ENCODE peak calls at places on chromosomes 2 and 18, in seven cellular contexts. G is Calu3, K is HFFc6, A is mesothelial cell of epicardium, R is hepatocyte, D is astrocyte of the cerebellum, P is GM23338. I is an unnamed sample.

GRCh38 chr2:6780765-6781274 is 84.9 kb downstream of the CMPK2 start:
- DNase-seq in G (peak; percentile 11), K (no peak), A (peak; percentile 52), R (peak; percentile 78), D (no peak), P (no peak), I (peak; percentile 19)

GRCh38 chr2:237624565-237624964 is 2.8 kb upstream of the LRRFIP1 start:
- DNase-seq in G (no peak), K (no peak), A (no peak), R (no peak), D (no peak), P (no peak), I (no peak)

GRCh38 chr18:51399491-51400122 is 202.1 kb upstream of the MEX3C start:
- DNase-seq in G (no peak), K (no peak), A (no peak), R (peak; percentile 37), D (no peak), P (no peak), I (no peak)

GRCh38 chr18:57997820-57998219 is 46.2 kb upstream of the NEDD4L start:
- DNase-seq in G (no peak), K (no peak), A (no peak), R (no peak), D (no peak), P (peak; percentile 25), I (no peak)

GRCh38 chr18:76977681-76978234 is 154.8 kb downstream of the MBP start:
- DNase-seq in G (no peak), K (no peak), A (no peak), R (no peak), D (no peak), P (no peak), I (no peak)

GRCh38 chr2:37324536-37324785 is 172 bp downstream of the PRKD3 start:
- DNase-seq in G (no peak), K (peak; percentile 53), A (no peak), R (peak; percentile 93), D (no peak), P (no peak), I (no peak)

GRCh38 chr2:61759718-61760117 is 94.1 kb downstream of the FAM161A start:
- DNase-seq in G (no peak), K (peak; percentile 60), A (no peak), R (no peak), D (peak; percentile 32), P (no peak), I (no peak)

GRCh38 chr18:45954070-45954712 is 12.9 kb downstream of the EPG5 start:
- DNase-seq in G (no peak), K (peak; percentile 94), A (no peak), R (peak; percentile 27), D (peak; percentile 58), P (no peak), I (peak; percentile 56)

GRCh38 chr2:120681696-120682288 is 53.9 kb upstream of the GLI2 start:
- DNase-seq in G (no peak), K (no peak), A (no peak), R (no peak), D (no peak), P (no peak), I (no peak)

GRCh38 chr2:112630268-112630667 is 15.5 kb upstream of the SLC20A1 start:
- DNase-seq in G (no peak), K (no peak), A (no peak), R (no peak), D (no peak), P (no peak), I (no peak)

GRCh38 chr18:58915006-58915799 is 50.5 kb downstream of the ZNF532 start:
- DNase-seq in G (peak; percentile 71), K (no peak), A (no peak), R (no peak), D (peak; percentile 38), P (peak; percentile 49), I (no peak)

GRCh38 chr18:74456409-74457042 is 582 bp downstream of the DIPK1C start:
- DNase-seq in G (no peak), K (no peak), A (no peak), R (no peak), D (no peak), P (peak; percentile 54), I (no peak)

GRCh38 chr2:183244300-183244849 is 120.1 kb downstream of the NUP35 start:
- DNase-seq in G (no peak), K (no peak), A (no peak), R (no peak), D (no peak), P (peak; percentile 64), I (no peak)

GRCh38 chr2:54551123-54551756 is 95.1 kb downstream of the SPTBN1 start:
- DNase-seq in G (no peak), K (no peak), A (no peak), R (no peak), D (no peak), P (peak; percentile 80), I (no peak)

GRCh38 chr2:230660294-230661060 is 52.2 kb upstream of the CAB39 start:
- DNase-seq in G (no peak), K (no peak), A (no peak), R (no peak), D (no peak), P (no peak), I (no peak)

GRCh38 chr2:71609441-71609840 is 156.1 kb downstream of the DYSF start:
- DNase-seq in G (no peak), K (peak; percentile 72), A (no peak), R (no peak), D (no peak), P (no peak), I (no peak)

GRCh38 chr18:7897119-7897518 is 330.0 kb downstream of the PTPRM start:
- DNase-seq in G (no peak), K (no peak), A (no peak), R (no peak), D (no peak), P (no peak), I (no peak)

GRCh38 chr2:94982661-94983060 is 42.8 kb upstream of the MAL start:
- DNase-seq in G (peak; percentile 22), K (peak; percentile 7), A (no peak), R (no peak), D (no peak), P (no peak), I (no peak)

GRCh38 chr2:45237850-45238542 is 228.7 kb upstream of the SIX2 start:
- DNase-seq in G (peak; percentile 59), K (peak; percentile 81), A (no peak), R (peak; percentile 76), D (peak; percentile 89), P (no peak), I (peak; percentile 62)

GRCh38 chr2:75064691-75065396 is 106.4 kb downstream of the POLE4 start:
- DNase-seq in G (peak; percentile 75), K (peak; percentile 37), A (peak; percentile 74), R (peak; percentile 61), D (no peak), P (peak; percentile 77), I (no peak)

GRCh38 chr18:26702023-26702422 is 153.7 kb upstream of the KCTD1 start:
- DNase-seq in G (no peak), K (no peak), A (no peak), R (no peak), D (no peak), P (no peak), I (no peak)

GRCh38 chr2:66305714-66306113 is 129.2 kb upstream of the MEIS1 start:
- DNase-seq in G (no peak), K (no peak), A (no peak), R (no peak), D (peak; percentile 40), P (no peak), I (no peak)

GRCh38 chr2:60262178-60262577 is 291.3 kb downstream of the BCL11A start:
- DNase-seq in G (no peak), K (no peak), A (no peak), R (no peak), D (no peak), P (no peak), I (no peak)

GRCh38 chr2:85248741-85249524 is 78.9 kb downstream of the TGOLN2 start:
- DNase-seq in G (no peak), K (peak; percentile 86), A (no peak), R (peak; percentile 68), D (peak; percentile 68), P (peak; percentile 61), I (peak; percentile 77)

GRCh38 chr2:64212801-64213321 is 68.6 kb upstream of the PELI1 start:
- DNase-seq in G (no peak), K (peak; percentile 8), A (no peak), R (peak; percentile 41), D (peak; percentile 73), P (peak; percentile 36), I (no peak)

GRCh38 chr2:39787950-39788349 is 8.9 kb upstream of the THUMPD2 start:
- DNase-seq in G (no peak), K (no peak), A (no peak), R (no peak), D (no peak), P (no peak), I (no peak)

GRCh38 chr2:56474412-56475158 is 290.8 kb downstream of the CCDC85A start:
- DNase-seq in G (peak; percentile 20), K (peak; percentile 54), A (no peak), R (peak; percentile 51), D (peak; percentile 24), P (no peak), I (no peak)

GRCh38 chr2:169877406-169877805 is 50.2 kb downstream of the UBR3 start:
- DNase-seq in G (no peak), K (no peak), A (no peak), R (peak; percentile 29), D (no peak), P (no peak), I (no peak)
- TF ChIP-seq CTCF in G (no peak), K (peak; percentile 47), A (no peak), R (peak; percentile 57), D (peak; percentile 39), P (peak; percentile 33), I (peak; percentile 34)

DNA sequence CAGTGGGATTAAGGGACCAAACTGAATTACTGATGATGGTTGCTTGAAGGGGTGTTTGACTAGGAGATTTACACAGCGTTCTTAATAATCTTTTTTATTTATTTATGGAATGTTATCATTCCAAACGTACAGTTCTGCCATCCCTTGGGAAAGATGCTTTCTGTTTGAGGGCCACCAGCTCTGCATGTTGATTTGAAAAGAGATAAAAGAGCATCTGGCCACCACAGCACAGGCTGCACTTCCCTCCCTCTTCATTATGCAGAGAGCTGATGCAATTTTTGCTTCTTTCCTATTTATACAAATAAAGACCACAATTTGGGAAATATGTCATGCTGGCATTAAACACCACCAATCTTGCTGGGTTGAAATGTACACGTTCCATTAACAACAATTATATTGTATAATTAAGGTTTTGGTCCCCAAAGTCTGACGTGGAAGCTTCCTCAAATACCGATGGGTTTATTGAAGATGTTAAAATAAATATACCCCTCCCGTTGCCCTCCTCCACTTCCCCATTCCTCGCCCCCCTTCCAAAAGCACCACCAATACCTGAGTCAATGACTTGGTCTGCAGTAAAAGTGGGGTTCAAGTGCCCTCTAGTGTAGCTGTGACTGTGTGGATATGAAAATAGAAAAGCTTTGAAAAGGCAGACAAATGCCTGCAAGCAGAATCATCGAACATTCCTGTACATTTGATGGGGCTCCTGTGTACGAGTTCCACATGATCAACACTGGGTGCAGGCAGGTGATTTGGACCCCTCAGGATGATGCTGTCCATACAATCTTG is 211.9 kb downstream of the HRH4 start:
- DNase-seq in G (no peak), K (no peak), A (no peak), R (no peak), D (no peak), P (peak; percentile 14), I (no peak)
- TF ChIP-seq CTCF in G (no peak), K (no peak), A (no peak), R (no peak), D (no peak), P (peak; percentile 62), I (peak; percentile 37)

GRCh38 chr2:49770919-49771318 is 616.6 kb upstream of the FSHR start:
- DNase-seq in G (peak; percentile 27), K (no peak), A (peak; percentile 53), R (peak; percentile 75), D (peak; percentile 18), P (peak; percentile 85), I (no peak)
- TF ChIP-seq CTCF in G (no peak), K (no peak), A (peak; percentile 28), R (peak; percentile 71), D (peak; percentile 62), P (peak; percentile 99), I (no peak)

GRCh38 chr2:227643990-227644551 is 22.5 kb upstream of the SCYGR5 start:
- DNase-seq in G (no peak), K (no peak), A (no peak), R (no peak), D (no peak), P (peak; percentile 26), I (no peak)
- TF ChIP-seq CTCF in G (no peak), K (no peak), A (no peak), R (no peak), D (no peak), P (peak; percentile 28), I (no peak)

I was measured in AG09319.